ENCODE peak calls at places on chromosomes 13 and 19, in four cellular contexts. U is fibroblast of lung, H is BE2C, S is aorta. Z is an unnamed sample. For H3K27me3 and H3K9me3, the result is how much of the 10 kb centered on the place peaks cover.

GRCh38 chr13:20131057-20131832 is 29.6 kb downstream of the GJA3 start:
- DNase-seq in U (no peak), H (no peak), S (no peak), Z (no peak)

GRCh38 chr13:75934889-75935288 is 298.8 kb downstream of the LMO7 start:
- DNase-seq in U (peak), H (no peak), S (no peak), Z (no peak)

GRCh38 chr19:42683917-42684513 is 56.3 kb downstream of the PSG3 start:
- DNase-seq in U (peak), H (peak), S (no peak), Z (no peak)

GRCh38 chr19:2453431-2454025 is 3.2 kb downstream of the LMNB2 start:
- DNase-seq in U (no peak), H (no peak), S (no peak), Z (no peak)

GRCh38 chr13:48542581-48543341 is 9.9 kb upstream of the RCBTB2 start:
- DNase-seq in U (peak), H (peak), S (no peak), Z (peak)

GRCh38 chr13:92313382-92313781 is 913.2 kb upstream of the GPC6 start:
- DNase-seq in U (peak), H (no peak), S (no peak), Z (no peak)

GRCh38 chr13:21684576-21684975 is 13.7 kb downstream of the FGF9 start:
- DNase-seq in U (peak), H (no peak), S (no peak), Z (no peak)

GRCh38 chr13:108069521-108070210 is 145.7 kb downstream of the LIG4 start:
- DNase-seq in U (no peak), H (no peak), S (no peak), Z (no peak)

GRCh38 chr19:38034153-38034835 is 127.3 kb downstream of the SIPA1L3 start:
- DNase-seq in U (no peak), H (no peak), S (peak), Z (no peak)

GRCh38 chr13:21328201-21328600 is 130.9 kb downstream of the ZDHHC20 start:
- DNase-seq in U (no peak), H (no peak), S (no peak), Z (no peak)

GRCh38 chr19:19884583-19884982 is 16.2 kb upstream of the ZNF93 start:
- DNase-seq in U (no peak), H (no peak), S (no peak), Z (no peak)

GRCh38 chr13:30659980-30660379 is 42.3 kb downstream of the USPL1 start:
- DNase-seq in U (no peak), H (peak), S (no peak), Z (peak)

GRCh38 chr13:101343128-101343787 is 73.0 kb downstream of the NALCN start:
- DNase-seq in U (peak), H (no peak), S (no peak), Z (no peak)

GRCh38 chr13:109330123-109330522 is 456.3 kb downstream of the IRS2 start:
- DNase-seq in U (no peak), H (no peak), S (no peak), Z (no peak)

GRCh38 chr13:36261976-36262375 is 35.6 kb downstream of the CCDC169 start:
- DNase-seq in U (peak), H (no peak), S (no peak), Z (no peak)

GRCh38 chr13:36259361-36260137 is 38.1 kb downstream of the CCDC169 start:
- DNase-seq in U (no peak), H (peak), S (no peak), Z (no peak)

GRCh38 chr13:36261011-36261410 is 36.6 kb downstream of the CCDC169 start:
- DNase-seq in U (peak), H (no peak), S (no peak), Z (peak)

GRCh38 chr13:36258831-36259230 is 38.8 kb downstream of the CCDC169 start:
- DNase-seq in U (no peak), H (no peak), S (no peak), Z (no peak)
- H3K27me3 ChIP-seq in U (under half), H (under half), S (under half), Z (under half)

DNA sequence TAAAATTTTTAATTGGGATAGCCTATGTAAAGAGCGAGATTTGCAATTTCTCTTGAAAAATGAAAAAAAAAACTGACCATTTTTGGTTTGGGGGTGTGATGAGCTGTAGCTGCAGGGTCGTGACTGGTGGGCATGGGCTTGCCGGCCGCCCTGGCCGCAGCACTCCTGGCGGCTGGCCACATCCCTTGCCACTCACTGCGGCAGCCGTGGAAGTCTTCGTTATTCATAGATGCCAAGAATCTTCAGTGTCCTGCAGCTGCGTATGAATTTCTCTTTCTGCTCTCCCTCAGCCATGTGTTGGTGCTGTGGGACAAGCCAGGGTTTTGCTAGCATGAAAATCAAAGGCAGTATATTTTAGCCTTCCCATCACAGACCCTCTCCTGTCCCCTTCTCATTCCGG is 151.7 kb upstream of the TSHZ3 start:
- DNase-seq in U (no peak), H (no peak), S (peak), Z (no peak)
- H3K9me3 ChIP-seq in U (under half), H (under half), S (under half), Z (under half)

GRCh38 chr13:27969073-27969865 is at the start of gene CDX2:
- DNase-seq in U (no peak), H (no peak), S (no peak), Z (no peak)

GRCh38 chr13:27969866-27970229 is 733 bp upstream of the CDX2 start:
- DNase-seq in U (no peak), H (no peak), S (no peak), Z (no peak)

GRCh38 chr13:27967736-27968315 is 1.3 kb downstream of the CDX2 start:
- DNase-seq in U (no peak), H (no peak), S (no peak), Z (no peak)

GRCh38 chr13:27967203-27967735 is 1.8 kb downstream of the CDX2 start:
- DNase-seq in U (no peak), H (no peak), S (no peak), Z (no peak)

GRCh38 chr13:27968316-27969072 is 621 bp downstream of the CDX2 start:
- DNase-seq in U (no peak), H (no peak), S (no peak), Z (no peak)
- H3K27me3 ChIP-seq in U (half or more), H (half or more), S (under half), Z (under half)

GRCh38 chr19:57088125-57088524 is 31.7 kb upstream of the USP29 start:
- DNase-seq in U (no peak), H (no peak), S (no peak), Z (peak)
- H3K9me3 ChIP-seq in U (under half), H (under half), S (under half), Z (under half)

GRCh38 chr19:17794731-17795494 is at the start of gene B3GNT3:
- DNase-seq in U (no peak), H (peak), S (peak), Z (no peak)
- H3K27me3 ChIP-seq in U (under half), H (under half), S (under half), Z (half or more)

GRCh38 chr19:35166100-35167063 is 11.8 kb downstream of the FXYD5 start:
- DNase-seq in U (no peak), H (no peak), S (no peak), Z (no peak)
- H3K9me3 ChIP-seq in U (under half), H (under half), S (under half), Z (under half)

GRCh38 chr19:29532956-29533355 is 7.2 kb downstream of the VSTM2B start:
- DNase-seq in U (no peak), H (no peak), S (peak), Z (no peak)
- H3K27me3 ChIP-seq in U (under half), H (under half), S (under half), Z (under half)

GRCh38 chr19:58227964-58228583 is 640 bp upstream of the ZNF544 start:
- DNase-seq in U (no peak), H (no peak), S (no peak), Z (no peak)

GRCh38 chr19:58228584-58229254 is at the start of gene ZNF544:
- DNase-seq in U (peak), H (peak), S (peak), Z (peak)

DNA sequence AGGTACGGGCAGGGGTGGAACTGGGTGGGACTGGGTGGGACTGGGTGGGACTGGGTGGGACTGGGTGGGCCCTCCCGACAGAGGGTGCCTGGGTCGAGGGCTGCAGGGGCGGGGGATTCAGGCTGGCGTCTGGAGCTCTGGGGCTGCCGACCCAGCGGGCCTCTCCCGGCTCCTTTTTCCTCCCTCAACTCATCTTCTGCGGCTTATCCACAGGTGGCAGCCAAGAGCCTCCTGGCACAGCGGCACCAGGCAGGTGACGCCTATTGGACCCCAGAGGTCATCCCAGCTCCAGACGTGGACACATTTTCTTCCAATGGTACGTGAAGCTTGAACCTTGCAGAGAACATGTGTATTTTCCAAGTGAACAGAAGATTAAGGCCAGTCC is 533 bp downstream of the ZNF544 start:
- DNase-seq in U (peak), H (peak), S (no peak), Z (peak)
- H3K9me3 ChIP-seq in U (under half), H (under half), S (under half), Z (under half)